ENCODE peak calls at places on chromosome 1, in ten cellular contexts. One of them, this sample, is unnamed.

GRCh38 chr1:227779021-227779441 is 36.4 kb upstream of the PRSS38 start:
- DNase-seq in dorsolateral prefrontal cortex: no peak
- DNase-seq in lower leg skin: peak
- DNase-seq in BJ: no peak
- DNase-seq in body of pancreas: peak
- DNase-seq in kidney: no peak
- DNase-seq in brain microvascular endothelial cell: no peak
- DNase-seq in esophagus muscularis mucosa: no peak
- DNase-seq in stomach: no peak
- DNase-seq in upper lobe of right lung: peak
- DNase-seq in this sample: no peak

GRCh38 chr1:230048322-230048721 is 18.7 kb upstream of the GALNT2 start:
- DNase-seq in dorsolateral prefrontal cortex: no peak
- DNase-seq in lower leg skin: no peak
- DNase-seq in BJ: no peak
- DNase-seq in body of pancreas: no peak
- DNase-seq in kidney: no peak
- DNase-seq in brain microvascular endothelial cell: no peak
- DNase-seq in esophagus muscularis mucosa: peak
- DNase-seq in stomach: no peak
- DNase-seq in upper lobe of right lung: no peak
- DNase-seq in this sample: no peak

GRCh38 chr1:231387770-231388669 is 34.1 kb downstream of the EGLN1 start:
- DNase-seq in dorsolateral prefrontal cortex: no peak
- DNase-seq in lower leg skin: no peak
- DNase-seq in BJ: no peak
- DNase-seq in body of pancreas: no peak
- DNase-seq in kidney: no peak
- DNase-seq in brain microvascular endothelial cell: no peak
- DNase-seq in esophagus muscularis mucosa: no peak
- DNase-seq in stomach: no peak
- DNase-seq in upper lobe of right lung: no peak
- DNase-seq in this sample: no peak

GRCh38 chr1:25657786-25658760 is 41.5 kb downstream of the MAN1C1 start:
- DNase-seq in dorsolateral prefrontal cortex: no peak
- DNase-seq in lower leg skin: peak
- DNase-seq in BJ: no peak
- DNase-seq in body of pancreas: no peak
- DNase-seq in kidney: no peak
- DNase-seq in brain microvascular endothelial cell: no peak
- DNase-seq in esophagus muscularis mucosa: no peak
- DNase-seq in stomach: no peak
- DNase-seq in upper lobe of right lung: peak
- DNase-seq in this sample: no peak

GRCh38 chr1:62175568-62176179 is 19.0 kb upstream of the L1TD1 start:
- DNase-seq in dorsolateral prefrontal cortex: no peak
- DNase-seq in lower leg skin: no peak
- DNase-seq in BJ: peak
- DNase-seq in body of pancreas: peak
- DNase-seq in kidney: no peak
- DNase-seq in brain microvascular endothelial cell: peak
- DNase-seq in esophagus muscularis mucosa: no peak
- DNase-seq in stomach: peak
- DNase-seq in upper lobe of right lung: peak
- DNase-seq in this sample: no peak

GRCh38 chr1:203033917-203034316 is 7.6 kb downstream of the PPFIA4 start:
- DNase-seq in dorsolateral prefrontal cortex: no peak
- DNase-seq in lower leg skin: no peak
- DNase-seq in BJ: no peak
- DNase-seq in body of pancreas: peak
- DNase-seq in kidney: peak
- DNase-seq in brain microvascular endothelial cell: no peak
- DNase-seq in esophagus muscularis mucosa: no peak
- DNase-seq in stomach: no peak
- DNase-seq in upper lobe of right lung: no peak
- DNase-seq in this sample: no peak

GRCh38 chr1:236223273-236223672 is 58.5 kb downstream of the ERO1B start:
- DNase-seq in dorsolateral prefrontal cortex: no peak
- DNase-seq in lower leg skin: no peak
- DNase-seq in BJ: no peak
- DNase-seq in body of pancreas: no peak
- DNase-seq in kidney: no peak
- DNase-seq in brain microvascular endothelial cell: no peak
- DNase-seq in esophagus muscularis mucosa: no peak
- DNase-seq in stomach: no peak
- DNase-seq in upper lobe of right lung: no peak
- DNase-seq in this sample: no peak

GRCh38 chr1:84971957-84972356 is 25.0 kb downstream of the MCOLN2 start:
- DNase-seq in dorsolateral prefrontal cortex: no peak
- DNase-seq in lower leg skin: no peak
- DNase-seq in BJ: no peak
- DNase-seq in body of pancreas: no peak
- DNase-seq in kidney: no peak
- DNase-seq in brain microvascular endothelial cell: no peak
- DNase-seq in esophagus muscularis mucosa: no peak
- DNase-seq in stomach: no peak
- DNase-seq in upper lobe of right lung: no peak
- DNase-seq in this sample: no peak

GRCh38 chr1:15146142-15146541 is 7.4 kb upstream of the TMEM51 start:
- DNase-seq in dorsolateral prefrontal cortex: no peak
- DNase-seq in lower leg skin: no peak
- DNase-seq in BJ: no peak
- DNase-seq in body of pancreas: peak
- DNase-seq in kidney: no peak
- DNase-seq in brain microvascular endothelial cell: no peak
- DNase-seq in esophagus muscularis mucosa: no peak
- DNase-seq in stomach: peak
- DNase-seq in upper lobe of right lung: no peak
- DNase-seq in this sample: no peak

GRCh38 chr1:25826571-25826970 is 6.8 kb downstream of the MTFR1L start:
- DNase-seq in dorsolateral prefrontal cortex: no peak
- DNase-seq in lower leg skin: no peak
- DNase-seq in BJ: no peak
- DNase-seq in body of pancreas: no peak
- DNase-seq in kidney: peak
- DNase-seq in brain microvascular endothelial cell: no peak
- DNase-seq in esophagus muscularis mucosa: no peak
- DNase-seq in stomach: no peak
- DNase-seq in upper lobe of right lung: no peak
- DNase-seq in this sample: no peak

GRCh38 chr1:214050513-214051401 is 63.0 kb downstream of the PROX1 start:
- DNase-seq in dorsolateral prefrontal cortex: no peak
- DNase-seq in lower leg skin: no peak
- DNase-seq in BJ: no peak
- DNase-seq in body of pancreas: no peak
- DNase-seq in kidney: no peak
- DNase-seq in brain microvascular endothelial cell: no peak
- DNase-seq in esophagus muscularis mucosa: no peak
- DNase-seq in stomach: no peak
- DNase-seq in upper lobe of right lung: no peak
- DNase-seq in this sample: no peak

GRCh38 chr1:7471836-7472235 is 299.3 kb upstream of the VAMP3 start:
- DNase-seq in dorsolateral prefrontal cortex: no peak
- DNase-seq in lower leg skin: no peak
- DNase-seq in BJ: peak
- DNase-seq in body of pancreas: no peak
- DNase-seq in kidney: peak
- DNase-seq in brain microvascular endothelial cell: no peak
- DNase-seq in esophagus muscularis mucosa: no peak
- DNase-seq in stomach: no peak
- DNase-seq in upper lobe of right lung: no peak
- DNase-seq in this sample: no peak

GRCh38 chr1:49523764-49524163 is 500.0 kb downstream of the AGBL4 start:
- DNase-seq in dorsolateral prefrontal cortex: no peak
- DNase-seq in lower leg skin: no peak
- DNase-seq in BJ: no peak
- DNase-seq in body of pancreas: no peak
- DNase-seq in kidney: no peak
- DNase-seq in brain microvascular endothelial cell: no peak
- DNase-seq in esophagus muscularis mucosa: no peak
- DNase-seq in stomach: no peak
- DNase-seq in upper lobe of right lung: no peak
- DNase-seq in this sample: no peak

GRCh38 chr1:101520302-101520701 is 283.5 kb downstream of the S1PR1 start:
- DNase-seq in dorsolateral prefrontal cortex: no peak
- DNase-seq in lower leg skin: no peak
- DNase-seq in BJ: no peak
- DNase-seq in body of pancreas: peak
- DNase-seq in kidney: no peak
- DNase-seq in brain microvascular endothelial cell: peak
- DNase-seq in esophagus muscularis mucosa: no peak
- DNase-seq in stomach: no peak
- DNase-seq in upper lobe of right lung: no peak
- DNase-seq in this sample: peak

GRCh38 chr1:184181044-184181443 is 129.5 kb downstream of the TSEN15 start:
- DNase-seq in dorsolateral prefrontal cortex: no peak
- DNase-seq in lower leg skin: no peak
- DNase-seq in BJ: no peak
- DNase-seq in body of pancreas: no peak
- DNase-seq in kidney: no peak
- DNase-seq in brain microvascular endothelial cell: no peak
- DNase-seq in esophagus muscularis mucosa: no peak
- DNase-seq in stomach: no peak
- DNase-seq in upper lobe of right lung: no peak
- DNase-seq in this sample: no peak

GRCh38 chr1:98870959-98871903 is 133.4 kb downstream of the PLPPR5 start:
- DNase-seq in dorsolateral prefrontal cortex: no peak
- DNase-seq in lower leg skin: no peak
- DNase-seq in BJ: no peak
- DNase-seq in body of pancreas: no peak
- DNase-seq in kidney: no peak
- DNase-seq in brain microvascular endothelial cell: peak
- DNase-seq in esophagus muscularis mucosa: no peak
- DNase-seq in stomach: no peak
- DNase-seq in upper lobe of right lung: no peak
- DNase-seq in this sample: no peak
- H3K4me3 ChIP-seq in dorsolateral prefrontal cortex: no peak
- H3K4me3 ChIP-seq in lower leg skin: no peak
- H3K4me3 ChIP-seq in BJ: no peak
- H3K4me3 ChIP-seq in body of pancreas: no peak
- H3K4me3 ChIP-seq in kidney: no peak
- H3K4me3 ChIP-seq in brain microvascular endothelial cell: no peak
- H3K4me3 ChIP-seq in esophagus muscularis mucosa: no peak
- H3K4me3 ChIP-seq in stomach: no peak
- H3K4me3 ChIP-seq in upper lobe of right lung: no peak
- H3K4me3 ChIP-seq in this sample: no peak

DNA sequence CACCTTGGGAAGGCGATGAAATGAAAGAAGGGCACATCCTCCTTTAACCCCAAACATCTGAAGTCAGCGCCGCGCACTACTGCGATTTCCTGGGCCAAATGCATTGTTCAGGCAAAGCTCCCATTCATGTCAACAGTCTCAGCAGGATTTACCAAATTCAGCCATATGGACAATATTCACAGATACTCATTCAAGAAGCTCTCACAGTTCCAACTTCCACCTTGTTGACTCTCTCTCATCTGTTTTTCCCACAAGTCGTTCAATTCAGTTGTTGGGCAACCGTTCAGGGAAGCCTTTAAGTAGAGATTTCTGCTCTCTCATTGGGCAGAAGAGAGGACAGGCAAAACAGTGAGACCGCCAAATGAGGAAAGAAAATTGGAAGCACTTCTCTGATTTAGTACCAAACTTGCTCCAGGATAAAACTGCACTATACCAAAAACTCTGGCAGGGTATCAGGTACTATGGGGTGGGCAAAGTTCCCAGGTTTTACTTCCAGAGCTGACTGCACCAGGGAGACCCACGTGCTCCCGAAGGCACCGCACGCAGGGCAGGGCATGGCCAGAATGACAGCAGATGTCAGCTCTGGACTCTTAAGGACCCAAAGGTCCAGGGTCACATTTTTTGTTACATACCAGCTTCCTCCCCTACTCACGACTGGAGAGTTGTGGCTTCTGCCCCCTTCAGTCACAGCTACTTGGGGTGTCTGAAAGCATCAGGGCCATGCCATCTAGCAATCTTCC is 668.8 kb downstream of the KIF26B start:
- DNase-seq in dorsolateral prefrontal cortex: no peak
- DNase-seq in lower leg skin: no peak
- DNase-seq in BJ: no peak
- DNase-seq in body of pancreas: no peak
- DNase-seq in kidney: no peak
- DNase-seq in brain microvascular endothelial cell: no peak
- DNase-seq in esophagus muscularis mucosa: no peak
- DNase-seq in stomach: no peak
- DNase-seq in upper lobe of right lung: no peak
- DNase-seq in this sample: no peak
- TF ChIP-seq CTCF in dorsolateral prefrontal cortex: no peak
- TF ChIP-seq CTCF in lower leg skin: no peak
- TF ChIP-seq CTCF in BJ: no peak
- TF ChIP-seq CTCF in body of pancreas: no peak
- TF ChIP-seq CTCF in kidney: no peak
- TF ChIP-seq CTCF in brain microvascular endothelial cell: no peak
- TF ChIP-seq CTCF in esophagus muscularis mucosa: no peak
- TF ChIP-seq CTCF in stomach: no peak
- TF ChIP-seq CTCF in upper lobe of right lung: no peak
- TF ChIP-seq CTCF in this sample: no peak

GRCh38 chr1:109618614-109619404 is 607 bp downstream of the GNAT2 start:
- DNase-seq in dorsolateral prefrontal cortex: no peak
- DNase-seq in lower leg skin: no peak
- DNase-seq in BJ: no peak
- DNase-seq in body of pancreas: no peak
- DNase-seq in kidney: no peak
- DNase-seq in brain microvascular endothelial cell: no peak
- DNase-seq in esophagus muscularis mucosa: no peak
- DNase-seq in stomach: no peak
- DNase-seq in upper lobe of right lung: no peak
- DNase-seq in this sample: no peak
- H3K4me3 ChIP-seq in dorsolateral prefrontal cortex: peak
- H3K4me3 ChIP-seq in lower leg skin: no peak
- H3K4me3 ChIP-seq in BJ: peak
- H3K4me3 ChIP-seq in body of pancreas: no peak
- H3K4me3 ChIP-seq in kidney: peak
- H3K4me3 ChIP-seq in brain microvascular endothelial cell: peak
- H3K4me3 ChIP-seq in esophagus muscularis mucosa: peak
- H3K4me3 ChIP-seq in stomach: peak
- H3K4me3 ChIP-seq in upper lobe of right lung: peak
- H3K4me3 ChIP-seq in this sample: peak

DNA sequence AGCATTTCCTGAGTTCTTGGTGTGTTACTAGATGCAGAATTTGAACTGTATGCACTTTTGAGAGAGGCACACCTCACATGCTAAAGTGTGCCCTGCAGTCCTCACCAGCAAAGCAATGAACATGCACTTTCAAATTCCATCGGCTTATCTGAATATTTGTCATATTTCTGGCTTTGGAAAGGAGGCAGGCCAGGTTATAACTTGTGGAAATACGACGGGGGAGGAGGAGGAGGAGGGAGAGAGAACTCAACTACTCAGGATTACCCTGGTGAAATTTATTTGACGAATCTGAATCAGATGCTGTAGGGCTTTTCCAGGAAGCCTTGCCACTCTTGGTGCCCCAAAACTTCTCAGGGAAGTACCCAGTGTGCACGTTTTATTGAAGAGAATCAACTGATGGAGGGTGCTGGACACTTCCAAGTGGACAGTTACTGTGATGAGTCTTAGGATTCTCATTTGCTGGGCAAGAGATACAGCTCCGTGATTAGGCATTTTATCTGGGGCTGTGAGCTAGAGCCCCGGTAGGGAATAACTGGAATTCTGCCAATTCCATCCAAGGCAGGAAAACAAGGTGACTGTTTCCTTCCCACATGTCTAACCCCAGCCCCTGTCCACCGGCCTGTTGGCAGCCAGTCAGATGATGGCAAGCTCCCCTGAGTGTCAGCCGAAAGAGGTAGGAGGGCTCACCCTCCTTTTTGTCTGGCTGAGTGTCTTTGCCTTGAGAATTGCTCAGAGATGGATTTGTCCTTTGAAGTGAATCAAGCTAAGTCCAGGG is 3.8 kb downstream of the PDPN start:
- DNase-seq in dorsolateral prefrontal cortex: no peak
- DNase-seq in lower leg skin: no peak
- DNase-seq in BJ: no peak
- DNase-seq in body of pancreas: no peak
- DNase-seq in kidney: no peak
- DNase-seq in brain microvascular endothelial cell: no peak
- DNase-seq in esophagus muscularis mucosa: no peak
- DNase-seq in stomach: no peak
- DNase-seq in upper lobe of right lung: no peak
- DNase-seq in this sample: no peak
- TF ChIP-seq CTCF in dorsolateral prefrontal cortex: no peak
- TF ChIP-seq CTCF in lower leg skin: no peak
- TF ChIP-seq CTCF in BJ: no peak
- TF ChIP-seq CTCF in body of pancreas: no peak
- TF ChIP-seq CTCF in kidney: no peak
- TF ChIP-seq CTCF in brain microvascular endothelial cell: no peak
- TF ChIP-seq CTCF in esophagus muscularis mucosa: no peak
- TF ChIP-seq CTCF in stomach: no peak
- TF ChIP-seq CTCF in upper lobe of right lung: no peak
- TF ChIP-seq CTCF in this sample: no peak